ENCODE peak calls at places on chromosomes 11 and 22, in nine cellular contexts. I is body of pancreas, C is cardiac muscle cell, E is stomach, Y is brain microvascular endothelial cell, K is A549, H is AG09309, S is tibial nerve, M is heart right ventricle. A is an unnamed sample.

GRCh38 chr11:77202941-77203900 is 75.2 kb downstream of the MYO7A start:
- DNase-seq in I (no peak), C (no peak), E (peak), Y (no peak), K (no peak), H (no peak), S (no peak), M (no peak), A (no peak)

GRCh38 chr22:23754980-23755636 is 883 bp upstream of the VPREB3 start:
- DNase-seq in I (no peak), C (peak), E (no peak), Y (no peak), K (no peak), H (no peak), S (no peak), M (no peak), A (no peak)

GRCh38 chr22:20155330-20156041 is 4.6 kb upstream of the CCDC188 start:
- DNase-seq in I (peak), C (peak), E (peak), Y (peak), K (no peak), H (no peak), S (no peak), M (peak), A (peak)

GRCh38 chr22:18104566-18104965 is 6.0 kb upstream of the TUBA8 start:
- DNase-seq in I (no peak), C (peak), E (no peak), Y (peak), K (no peak), H (no peak), S (no peak), M (no peak), A (peak)

GRCh38 chr22:28424427-28425080 is 255.1 kb downstream of the TTC28 start:
- DNase-seq in I (no peak), C (peak), E (no peak), Y (no peak), K (peak), H (no peak), S (no peak), M (no peak), A (peak)

GRCh38 chr11:112628676-112629075 is 332.5 kb upstream of the NCAM1 start:
- DNase-seq in I (no peak), C (no peak), E (no peak), Y (no peak), K (no peak), H (no peak), S (no peak), M (no peak), A (no peak)

GRCh38 chr11:44633641-44634040 is 68.2 kb downstream of the CD82 start:
- DNase-seq in I (no peak), C (no peak), E (no peak), Y (no peak), K (peak), H (no peak), S (no peak), M (no peak), A (no peak)

GRCh38 chr22:37428649-37429586 is 1.6 kb upstream of the ELFN2 start:
- DNase-seq in I (peak), C (peak), E (peak), Y (no peak), K (peak), H (no peak), S (no peak), M (peak), A (peak)

GRCh38 chr22:19912236-19912999 is 29.2 kb upstream of the COMT start:
- DNase-seq in I (no peak), C (no peak), E (peak), Y (no peak), K (no peak), H (no peak), S (no peak), M (no peak), A (no peak)

GRCh38 chr22:19723165-19723989 is at the start of gene GP1BB:
- DNase-seq in I (peak), C (peak), E (peak), Y (peak), K (peak), H (no peak), S (no peak), M (peak), A (no peak)

GRCh38 chr11:93532285-93532789 is 10.9 kb downstream of the SMCO4 start:
- DNase-seq in I (no peak), C (peak), E (no peak), Y (peak), K (no peak), H (no peak), S (no peak), M (no peak), A (no peak)

GRCh38 chr11:70867661-70868060 is 384.7 kb downstream of the SHANK2 start:
- DNase-seq in I (no peak), C (no peak), E (no peak), Y (no peak), K (no peak), H (no peak), S (no peak), M (no peak), A (no peak)

GRCh38 chr11:13831707-13832106 is 130.8 kb upstream of the SPON1 start:
- DNase-seq in I (peak), C (no peak), E (no peak), Y (no peak), K (no peak), H (no peak), S (no peak), M (no peak), A (no peak)

GRCh38 chr11:72573380-72573949 is 100.8 kb downstream of the PDE2A start:
- DNase-seq in I (peak), C (peak), E (no peak), Y (peak), K (peak), H (no peak), S (no peak), M (peak), A (peak)

GRCh38 chr11:102630598-102631448 is 5.7 kb upstream of the MMP20 start:
- DNase-seq in I (no peak), C (no peak), E (no peak), Y (no peak), K (no peak), H (no peak), S (no peak), M (no peak), A (no peak)

GRCh38 chr22:18078329-18079041 is 695 bp downstream of the PEX26 start:
- DNase-seq in I (peak), C (peak), E (peak), Y (no peak), K (peak), H (no peak), S (no peak), M (peak), A (peak)

GRCh38 chr11:6608011-6608410 is 4.0 kb downstream of the TAF10 start:
- DNase-seq in I (no peak), C (no peak), E (no peak), Y (no peak), K (no peak), H (no peak), S (no peak), M (no peak), A (no peak)

GRCh38 chr11:133636686-133637085 is 104.4 kb upstream of the OPCML start:
- DNase-seq in I (no peak), C (no peak), E (no peak), Y (no peak), K (no peak), H (no peak), S (no peak), M (no peak), A (no peak)

GRCh38 chr11:34366522-34366921 is 8.7 kb upstream of the ABTB2 start:
- DNase-seq in I (peak), C (no peak), E (peak), Y (no peak), K (peak), H (no peak), S (no peak), M (no peak), A (peak)

GRCh38 chr22:39175127-39176066 is 22.9 kb upstream of the CBX7 start:
- DNase-seq in I (no peak), C (peak), E (no peak), Y (no peak), K (peak), H (no peak), S (no peak), M (peak), A (no peak)

GRCh38 chr11:60914620-60915249 is 777 bp downstream of the TMEM109 start:
- DNase-seq in I (peak), C (peak), E (no peak), Y (no peak), K (no peak), H (no peak), S (no peak), M (peak), A (no peak)

GRCh38 chr11:11481371-11481770 is 128.3 kb upstream of the CSNK2A3 start:
- DNase-seq in I (no peak), C (no peak), E (no peak), Y (no peak), K (no peak), H (no peak), S (no peak), M (no peak), A (no peak)

GRCh38 chr11:20055312-20055711 is 105.0 kb downstream of the DBX1 start:
- DNase-seq in I (no peak), C (no peak), E (no peak), Y (no peak), K (no peak), H (no peak), S (no peak), M (no peak), A (no peak)

GRCh38 chr22:22866381-22867111 is 21.1 kb upstream of the IGLL5 start:
- DNase-seq in I (no peak), C (no peak), E (no peak), Y (no peak), K (no peak), H (no peak), S (no peak), M (no peak), A (peak)

GRCh38 chr11:77590194-77590591 is 440 bp downstream of the AQP11 start:
- DNase-seq in I (peak), C (peak), E (peak), Y (peak), K (peak), H (no peak), S (no peak), M (peak), A (peak)

GRCh38 chr11:65625628-65626342 is 10.2 kb downstream of the PCNX3 start:
- DNase-seq in I (peak), C (peak), E (peak), Y (no peak), K (peak), H (no peak), S (no peak), M (peak), A (no peak)

GRCh38 chr11:35282226-35282882 is 137.0 kb downstream of the SLC1A2 start:
- DNase-seq in I (no peak), C (peak), E (no peak), Y (peak), K (peak), H (no peak), S (no peak), M (no peak), A (peak)

GRCh38 chr11:69467646-69468045 is 13.8 kb upstream of the LINC01488 start:
- DNase-seq in I (no peak), C (no peak), E (no peak), Y (no peak), K (no peak), H (no peak), S (no peak), M (no peak), A (no peak)

GRCh38 chr22:42857845-42858481 is 890 bp upstream of the ARFGAP3 start:
- DNase-seq in I (peak), C (no peak), E (no peak), Y (no peak), K (no peak), H (no peak), S (no peak), M (no peak), A (no peak)
- H3K4me3 ChIP-seq in I (no peak), C (no peak), E (peak), Y (no peak), K (no peak), H (no peak), S (no peak), M (no peak), A (no peak)

GRCh38 chr22:48981671-48982070 is 846.0 kb downstream of the BRD1 start:
- DNase-seq in I (no peak), C (no peak), E (no peak), Y (no peak), K (no peak), H (no peak), S (no peak), M (no peak), A (no peak)
- TF ChIP-seq CTCF in I (no peak), C (no peak), E (no peak), Y (no peak), K (no peak), H (no peak), S (no peak), M (no peak), A (no peak)

GRCh38 chr22:42364641-42365336 is 67.4 kb downstream of the NFAM1 start:
- DNase-seq in I (no peak), C (peak), E (no peak), Y (peak), K (no peak), H (no peak), S (no peak), M (no peak), A (peak)
- H3K4me3 ChIP-seq in I (no peak), C (no peak), E (no peak), Y (no peak), K (no peak), H (no peak), S (no peak), M (no peak), A (peak)

GRCh38 chr11:4809246-4809645 is 5.1 kb upstream of the OR52R1 start:
- DNase-seq in I (no peak), C (no peak), E (no peak), Y (no peak), K (no peak), H (no peak), S (no peak), M (no peak), A (no peak)
- TF ChIP-seq CTCF in I (no peak), C (no peak), E (no peak), Y (no peak), K (no peak), H (no peak), S (no peak), M (no peak), A (no peak)

DNA sequence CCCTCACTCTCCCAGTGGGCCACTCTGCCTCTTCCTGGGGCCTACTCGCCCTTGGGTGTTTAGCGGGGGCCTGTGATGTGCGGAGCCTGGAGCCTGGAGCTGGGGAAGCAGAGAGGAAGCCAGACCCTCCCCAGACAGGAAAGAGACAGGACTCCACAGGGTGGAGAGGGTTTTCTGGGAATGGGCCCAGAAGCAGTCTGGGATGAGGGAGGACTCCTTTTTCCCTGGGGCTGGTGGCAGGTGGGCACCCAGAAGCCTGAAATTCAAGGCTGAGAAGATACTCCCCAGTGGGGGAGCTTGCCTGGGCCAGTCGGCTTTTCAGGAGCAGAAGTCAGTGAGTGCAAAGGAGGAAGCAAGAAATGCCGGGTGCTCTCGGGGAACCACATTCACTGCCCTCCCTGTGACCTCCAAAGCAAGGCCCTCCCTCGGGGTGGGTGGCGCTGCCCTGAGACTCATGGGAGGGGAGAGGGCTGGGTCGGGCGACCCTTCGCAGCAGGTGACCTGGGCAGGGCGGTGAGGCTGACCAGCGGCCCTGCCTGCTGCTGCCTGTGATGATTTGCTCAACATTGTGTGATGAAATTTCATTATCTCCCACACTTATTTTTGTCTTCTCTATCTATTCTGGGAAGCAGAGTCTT is 1377.4 kb downstream of the BRD1 start:
- DNase-seq in I (no peak), C (no peak), E (no peak), Y (no peak), K (no peak), H (no peak), S (no peak), M (no peak), A (no peak)
- H3K4me3 ChIP-seq in I (no peak), C (no peak), E (no peak), Y (no peak), K (no peak), H (no peak), S (no peak), M (no peak), A (no peak)

GRCh38 chr22:44369916-44370804 is 57.4 kb upstream of the SHISAL1 start:
- DNase-seq in I (no peak), C (no peak), E (no peak), Y (no peak), K (no peak), H (no peak), S (no peak), M (peak), A (no peak)

GRCh38 chr22:44371741-44372525 is 59.2 kb upstream of the SHISAL1 start:
- DNase-seq in I (no peak), C (no peak), E (no peak), Y (no peak), K (no peak), H (no peak), S (no peak), M (no peak), A (no peak)

GRCh38 chr22:44368611-44369010 is 55.9 kb upstream of the SHISAL1 start:
- DNase-seq in I (no peak), C (no peak), E (no peak), Y (no peak), K (no peak), H (no peak), S (no peak), M (no peak), A (no peak)

GRCh38 chr22:44366372-44367310 is 53.9 kb upstream of the SHISAL1 start:
- DNase-seq in I (no peak), C (no peak), E (no peak), Y (no peak), K (no peak), H (no peak), S (no peak), M (no peak), A (no peak)

GRCh38 chr22:44369241-44369652 is 56.5 kb upstream of the SHISAL1 start:
- DNase-seq in I (no peak), C (no peak), E (no peak), Y (no peak), K (no peak), H (no peak), S (no peak), M (no peak), A (no peak)
- TF ChIP-seq CTCF in I (no peak), C (peak), E (no peak), Y (peak), K (no peak), H (no peak), S (no peak), M (no peak), A (no peak)

DNA sequence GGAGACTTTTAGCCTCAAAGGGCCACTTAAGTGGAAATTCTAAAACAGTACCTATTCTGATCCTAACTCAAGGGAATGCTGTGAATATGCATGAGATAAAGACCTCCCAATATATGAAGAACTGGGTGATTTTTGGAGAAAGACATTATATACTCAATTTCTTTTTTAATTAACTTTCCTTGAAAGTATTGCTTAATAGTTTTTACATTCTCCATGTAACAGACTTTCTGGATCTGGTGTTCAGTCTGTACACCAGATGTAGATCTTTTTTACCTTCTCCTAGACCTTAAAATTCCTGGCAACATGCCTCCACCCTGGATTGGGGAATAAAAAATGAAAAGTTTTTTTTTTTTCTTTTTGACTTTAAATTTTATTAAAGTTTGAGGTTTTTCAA is 777 bp downstream of the NNMT start:
- DNase-seq in I (no peak), C (peak), E (no peak), Y (no peak), K (no peak), H (no peak), S (no peak), M (no peak), A (no peak)
- H3K4me3 ChIP-seq in I (no peak), C (no peak), E (peak), Y (peak), K (peak), H (peak), S (peak), M (peak), A (peak)

GRCh38 chr11:30147293-30147692 is 83.5 kb upstream of the FSHB start:
- DNase-seq in I (no peak), C (no peak), E (no peak), Y (no peak), K (no peak), H (no peak), S (no peak), M (no peak), A (no peak)

GRCh38 chr11:30143098-30143705 is 87.6 kb upstream of the FSHB start:
- DNase-seq in I (no peak), C (peak), E (no peak), Y (peak), K (peak), H (no peak), S (no peak), M (no peak), A (no peak)
- TF ChIP-seq CTCF in I (peak), C (peak), E (peak), Y (peak), K (peak), H (peak), S (no peak), M (peak), A (peak)

GRCh38 chr11:122155001-122155400 is 39.0 kb upstream of the BLID start:
- DNase-seq in I (no peak), C (no peak), E (no peak), Y (no peak), K (no peak), H (no peak), S (no peak), M (no peak), A (no peak)
- H3K4me3 ChIP-seq in I (no peak), C (no peak), E (no peak), Y (no peak), K (peak), H (peak), S (no peak), M (no peak), A (no peak)

A was measured in foreskin fibroblast.